ENCODE peak calls at places on chromosome 3, in nine cellular contexts. S, Y, B, Q, X, P, G, Z and H are unnamed samples.

GRCh38 chr3:49554639-49555265 is 475 bp downstream of the BSN start:
- DNase-seq in B (no peak), Y (no peak), P (peak; percentile 22), Q (no peak), G (peak; percentile 87), X (no peak), Z (no peak), S (no peak), H (peak; percentile 95)

GRCh38 chr3:119084371-119085069 is 49.9 kb upstream of the IGSF11 start:
- DNase-seq in Q (no peak), X (no peak), Y (no peak), S (no peak), B (no peak), Z (no peak), P (peak; percentile 13), G (no peak), H (no peak)

GRCh38 chr3:122416966-122417365 is 1.1 kb upstream of the WDR5B start:
- DNase-seq in Q (no peak), S (no peak), G (peak; percentile 73), X (no peak), Z (no peak), B (no peak), P (no peak), Y (no peak), H (no peak)

GRCh38 chr3:52554026-52554755 is 17.8 kb downstream of the UQCC5 start:
- DNase-seq in G (no peak), B (no peak), P (no peak), Z (no peak), Y (no peak), S (peak; percentile 8), X (no peak), Q (no peak), H (no peak)

GRCh38 chr3:30340500-30340899 is 265.9 kb upstream of the TGFBR2 start:
- DNase-seq in Y (no peak), Z (no peak), B (no peak), S (no peak), G (no peak), X (no peak), P (peak; percentile 25), Q (no peak), H (no peak)

GRCh38 chr3:64977308-64978100 is 289.7 kb upstream of the ADAMTS9 start:
- DNase-seq in P (peak; percentile 86), S (no peak), G (no peak), Z (no peak), Y (no peak), Q (no peak), B (peak; percentile 36), X (no peak), H (no peak)

GRCh38 chr3:44104668-44105321 is 136.9 kb upstream of the TOPAZ1 start:
- DNase-seq in B (peak; percentile 63), P (peak; percentile 88), G (no peak), Y (no peak), Z (no peak), Q (peak; percentile 10), X (peak; percentile 17), S (no peak), H (no peak)

GRCh38 chr3:46861293-46861995 is 1.8 kb downstream of the MYL3 start:
- DNase-seq in Q (no peak), B (no peak), P (no peak), X (no peak), S (no peak), Z (no peak), G (peak; percentile 32), Y (no peak), H (no peak)